ENCODE peak calls at places on chromosomes 11 and 22, in five cellular contexts. S is HTR-8/SVneo; N is RKO; B is stimulated activated CD4-positive, alpha-beta T cell treated with anti-CD3 and anti-CD28 coated beads, Interleukin-15, amount 100 ng/mL, for 48 hours; X is naive thymus-derived CD8-positive, alpha-beta T cell. P is an unnamed sample.

GRCh38 chr11:35387341-35387982 is 31.9 kb downstream of the SLC1A2 start:
- DNase-seq in B (no peak), S (no peak), N (no peak), X (no peak), P (no peak)

GRCh38 chr11:115409691-115410220 is 94.5 kb downstream of the CADM1 start:
- DNase-seq in S (no peak), B (no peak), N (no peak), X (no peak), P (no peak)

GRCh38 chr11:77267910-77268309 is 33.6 kb downstream of the GDPD4 start:
- DNase-seq in B (no peak), X (no peak), S (no peak), N (no peak), P (no peak)

GRCh38 chr22:20232237-20232598 is 35.9 kb downstream of the RTN4R start:
- DNase-seq in B (no peak), S (no peak), N (no peak), X (no peak), P (no peak)

GRCh38 chr11:111373590-111373989 is 5.5 kb downstream of the POU2AF1 start:
- DNase-seq in B (no peak), S (no peak), N (no peak), X (no peak), P (no peak)

GRCh38 chr11:70247710-70248072 is 22.8 kb upstream of the PPFIA1 start:
- DNase-seq in N (no peak), B (no peak), S (no peak), X (no peak), P (no peak)

GRCh38 chr11:128026596-128026995 is 560.8 kb downstream of the ETS1 start:
- DNase-seq in N (peak), B (no peak), S (peak), X (no peak), P (peak)

GRCh38 chr22:36211237-36211881 is 9.8 kb upstream of the APOL4 start:
- DNase-seq in S (no peak), X (no peak), N (no peak), B (no peak), P (no peak)

GRCh38 chr11:127369301-127369968 is 368.9 kb upstream of the KIRREL3 start:
- DNase-seq in S (no peak), N (no peak), B (no peak), X (no peak), P (no peak)

GRCh38 chr22:35688913-35689675 is 28.6 kb upstream of the APOL5 start:
- DNase-seq in X (no peak), N (peak), S (no peak), B (no peak), P (no peak)

GRCh38 chr11:118437736-118438125 is 1.4 kb downstream of the KMT2A start:
- DNase-seq in N (peak), B (no peak), X (peak), S (no peak), P (peak)

GRCh38 chr11:95850137-95850536 is 59.8 kb downstream of the CEP57 start:
- DNase-seq in N (no peak), B (no peak), S (no peak), X (no peak), P (no peak)

P was measured in NK-92 treated with Interleukin-12 subunit alpha and Interleukin-12 subunit beta, amount 100 ng/mL, for 24 hours.